ENCODE peak calls at places on chromosomes 3 and 15, in ten cellular contexts. L is mammary epithelial cell, K is tibial artery, X is testis, R is breast epithelium, A is upper lobe of right lung, H is kidney, O is cardiac muscle cell, Z is PC-9, F is psoas muscle. M is an unnamed sample.

GRCh38 chr3:1082024-1082633 is 10.7 kb upstream of the CNTN6 start:
- DNase-seq in O (peak; percentile 75), A (no peak), H (peak; percentile 67), F (no peak), X (peak; percentile 68), R (peak; percentile 36), Z (peak; percentile 3), L (peak; percentile 27), K (peak; percentile 61), M (peak; percentile 74)

GRCh38 chr15:92693922-92694331 is 38.4 kb upstream of the FAM174B start:
- DNase-seq in O (peak; percentile 64), X (no peak), F (no peak), L (no peak), H (no peak), A (no peak), K (no peak), R (no peak), Z (no peak), M (no peak)

GRCh38 chr15:94703591-94703990 is 472.2 kb downstream of the MCTP2 start:
- DNase-seq in A (no peak), H (no peak), X (no peak), L (no peak), K (no peak), R (no peak), O (no peak), Z (no peak), F (no peak), M (no peak)

GRCh38 chr15:36401586-36401966 is 177.8 kb upstream of the CDIN1 start:
- DNase-seq in H (no peak), X (no peak), Z (no peak), L (no peak), F (no peak), K (no peak), A (no peak), O (no peak), R (no peak), M (no peak)

GRCh38 chr3:169760479-169760878 is 4.4 kb downstream of the TERC start:
- DNase-seq in X (no peak), Z (no peak), F (no peak), H (no peak), L (peak; percentile 59), O (no peak), A (no peak), R (no peak), K (no peak), M (no peak)

GRCh38 chr3:14428087-14429067 is 26.0 kb downstream of the SLC6A6 start:
- DNase-seq in O (no peak), F (peak; percentile 95), K (no peak), Z (no peak), L (no peak), R (no peak), X (no peak), H (no peak), A (no peak), M (peak; percentile 47)

GRCh38 chr15:55403531-55403930 is 4.6 kb downstream of the CCPG1 start:
- DNase-seq in L (no peak), R (no peak), F (no peak), K (no peak), X (no peak), Z (no peak), A (no peak), O (no peak), H (no peak), M (no peak)

GRCh38 chr15:32636908-32637567 is 4.5 kb upstream of the SCG5 start:
- DNase-seq in Z (no peak), X (no peak), F (no peak), R (no peak), L (no peak), O (no peak), H (no peak), K (no peak), A (no peak), M (no peak)

GRCh38 chr3:141486735-141487418 is at the start of gene RASA2:
- DNase-seq in A (peak; percentile 88), X (peak; percentile 75), H (peak; percentile 93), R (peak; percentile 65), L (peak; percentile 64), O (peak; percentile 91), F (peak; percentile 81), K (peak; percentile 87), Z (peak; percentile 75), M (peak; percentile 87)

GRCh38 chr3:33089515-33089914 is 7.4 kb downstream of the GLB1 start:
- DNase-seq in K (no peak), R (no peak), F (no peak), X (no peak), L (no peak), H (no peak), O (no peak), Z (no peak), A (no peak), M (no peak)

GRCh38 chr3:123036352-123037014 is 8.9 kb upstream of the SEMA5B start:
- DNase-seq in F (no peak), K (no peak), O (no peak), L (peak; percentile 75), Z (no peak), R (no peak), A (no peak), X (no peak), H (no peak), M (no peak)

GRCh38 chr3:187960820-187961219 is 193.1 kb upstream of the LPP start:
- DNase-seq in X (no peak), H (no peak), F (no peak), A (no peak), R (no peak), L (no peak), K (no peak), Z (no peak), O (no peak), M (no peak)

GRCh38 chr15:52699457-52699856 is 20.3 kb upstream of the ATOSA start:
- DNase-seq in X (no peak), F (no peak), H (no peak), L (no peak), A (no peak), R (no peak), K (no peak), O (no peak), Z (no peak), M (no peak)

GRCh38 chr15:86555114-86555513 is 475.4 kb downstream of the AGBL1 start:
- DNase-seq in A (no peak), K (no peak), Z (no peak), F (no peak), X (no peak), H (no peak), R (no peak), O (no peak), L (no peak), M (no peak)

GRCh38 chr3:114377426-114377825 is 83.6 kb downstream of the TIGIT start:
- DNase-seq in K (no peak), L (no peak), X (no peak), O (no peak), Z (no peak), R (no peak), A (no peak), H (no peak), F (no peak), M (no peak)

GRCh38 chr15:40477703-40478269 is 7.0 kb downstream of the CHST14 start:
- DNase-seq in X (no peak), H (no peak), O (peak; percentile 42), K (peak; percentile 13), F (no peak), L (no peak), Z (peak; percentile 60), R (no peak), A (peak; percentile 64), M (no peak)

GRCh38 chr15:74172751-74173544 is 562 bp upstream of the ISLR start:
- DNase-seq in F (peak; percentile 85), K (peak; percentile 93), Z (no peak), O (peak; percentile 23), L (no peak), A (no peak), X (peak; percentile 71), R (peak; percentile 67), H (peak; percentile 92), M (peak; percentile 55)

GRCh38 chr3:72483554-72484104 is 364.6 kb downstream of the SHQ1 start:
- DNase-seq in F (no peak), X (no peak), H (no peak), L (no peak), R (no peak), K (no peak), O (no peak), Z (no peak), A (no peak), M (no peak)
- H3K4me3 ChIP-seq in F (peak overlapping the region; percentile 54), X (no peak overlapping the region), H (no peak overlapping the region), L (no peak overlapping the region), R (no peak overlapping the region), K (no peak overlapping the region), O (no peak overlapping the region), Z (no peak overlapping the region), A (peak overlapping the region; percentile 36), M (no peak overlapping the region)

GRCh38 chr15:88344786-88345185 is 88.2 kb upstream of the NTRK3 start:
- DNase-seq in X (no peak), H (no peak), L (no peak), A (no peak), F (no peak), R (no peak), K (no peak), O (no peak), Z (no peak), M (no peak)

GRCh38 chr15:88345962-88346361 is 89.4 kb upstream of the NTRK3 start:
- DNase-seq in O (no peak), H (no peak), R (no peak), X (no peak), K (no peak), A (no peak), F (no peak), Z (no peak), L (no peak), M (no peak)

GRCh38 chr15:88348579-88349255 is 92.2 kb upstream of the NTRK3 start:
- DNase-seq in R (no peak), X (no peak), Z (no peak), A (no peak), H (no peak), F (no peak), L (no peak), O (no peak), K (no peak), M (no peak)
- TF ChIP-seq CTCF in R (no peak), X (no peak), Z (no peak), A (no peak), H (no peak), F (no peak), L (no peak), O (no peak), K (no peak), M (no peak)

DNA sequence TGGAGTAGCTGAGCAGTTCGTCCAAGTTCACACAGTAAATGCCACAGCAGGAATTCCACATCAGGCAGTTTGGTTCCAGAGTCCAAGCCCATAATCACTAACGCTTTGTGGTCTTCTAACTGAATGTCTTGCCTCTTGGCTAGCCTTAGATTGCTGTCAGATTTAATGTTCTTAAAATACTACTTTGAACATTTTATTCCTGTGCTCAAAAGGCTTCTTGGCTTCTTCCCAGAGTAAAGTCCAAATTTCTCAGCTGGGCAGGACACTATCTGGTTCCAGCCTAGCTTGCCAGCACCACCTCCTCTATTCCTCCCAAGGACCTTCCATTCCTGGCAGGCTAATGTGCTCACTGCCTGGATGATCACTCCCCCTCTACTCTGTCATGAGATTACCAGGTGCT is 256.9 kb downstream of the SQOR start:
- DNase-seq in O (no peak), F (peak; percentile 51), R (no peak), Z (no peak), A (no peak), H (no peak), X (no peak), K (peak; percentile 72), L (no peak), M (peak; percentile 16)
- H3K4me1 ChIP-seq in O (no peaks in the 10 kb centered on the region), F (no peaks in the 10 kb centered on the region), R (no peaks in the 10 kb centered on the region), Z (no peaks in the 10 kb centered on the region), A (no peaks in the 10 kb centered on the region), H (no peaks in the 10 kb centered on the region), X (no peaks in the 10 kb centered on the region), K (peaks cover 18% of the 10 kb centered on the region), L (no peaks in the 10 kb centered on the region), M (no peaks in the 10 kb centered on the region)

GRCh38 chr3:125310623-125311076 is 64.5 kb downstream of the ZNF148 start:
- DNase-seq in L (no peak), Z (no peak), K (no peak), A (no peak), R (no peak), O (no peak), X (no peak), F (no peak), H (no peak), M (peak; percentile 35)
- H3K4me3 ChIP-seq in L (no peak overlapping the region), Z (no peak overlapping the region), K (no peak overlapping the region), A (peak overlapping the region; percentile 42), R (peak overlapping the region; percentile 42), O (no peak overlapping the region), X (no peak overlapping the region), F (peak overlapping the region; percentile 33), H (peak overlapping the region; percentile 65), M (no peak overlapping the region)

M was measured in mucosa of descending colon.